ENCODE peak calls at places on chromosomes 3 and 15, in eight cellular contexts. R is left cardiac atrium; V is stimulated activated CD4-positive, alpha-beta T cell treated with anti-CD3 and anti-CD28 coated beads, Interleukin-15, amount 100 ng/mL, for 24 hours; X is ovary; G is ACHN; J is psoas muscle; B is spleen; M is T47D. W is an unnamed sample.

GRCh38 chr3:187456268-187456667 is 88.1 kb downstream of the RTP4 start:
- DNase-seq in R (peak), V (no peak), G (no peak), B (no peak), J (peak), M (no peak), X (peak), W (peak)

GRCh38 chr3:114411811-114412803 is 118.3 kb downstream of the TIGIT start:
- DNase-seq in R (no peak), G (peak), J (peak), V (peak), M (no peak), X (peak), B (no peak), W (peak)

GRCh38 chr3:32176989-32177701 is 61.3 kb upstream of the CMTM8 start:
- DNase-seq in B (no peak), M (no peak), X (no peak), V (peak), R (no peak), J (no peak), G (peak), W (peak)

GRCh38 chr15:99895189-99895955 is 162.1 kb upstream of the LYSMD4 start:
- DNase-seq in M (no peak), V (no peak), B (no peak), J (no peak), R (no peak), G (no peak), X (no peak), W (no peak)

GRCh38 chr3:31699309-31699953 is 166.7 kb downstream of the STT3B start:
- DNase-seq in J (no peak), G (peak), X (no peak), B (no peak), M (no peak), R (no peak), V (no peak), W (peak)

GRCh38 chr15:87874896-87875661 is 381.5 kb downstream of the NTRK3 start:
- DNase-seq in V (no peak), M (no peak), R (no peak), X (no peak), G (no peak), B (peak), J (no peak), W (peak)

GRCh38 chr3:121883507-121883906 is 10.7 kb upstream of the SLC15A2 start:
- DNase-seq in V (no peak), M (peak), J (no peak), B (no peak), G (peak), R (no peak), X (no peak), W (peak)

GRCh38 chr3:86175051-86175536 is 815.9 kb downstream of the VGLL3 start:
- DNase-seq in J (no peak), X (no peak), R (no peak), M (no peak), V (no peak), B (no peak), G (no peak), W (no peak)

GRCh38 chr15:60423540-60423939 is 25.8 kb upstream of the ANXA2 start:
- DNase-seq in M (no peak), X (no peak), J (no peak), V (peak), G (peak), R (no peak), B (no peak), W (peak)

GRCh38 chr15:90685688-90686434 is 31.3 kb upstream of the BLM start:
- DNase-seq in R (no peak), J (no peak), V (no peak), M (no peak), G (no peak), X (no peak), B (no peak), W (no peak)

GRCh38 chr15:80944818-80945217 is 44.8 kb downstream of the MESD start:
- DNase-seq in R (no peak), V (no peak), M (no peak), X (no peak), B (no peak), G (no peak), J (no peak), W (no peak)

GRCh38 chr3:173913397-173913796 is 515.9 kb downstream of the NLGN1 start:
- DNase-seq in X (no peak), J (no peak), B (no peak), V (no peak), G (no peak), R (no peak), M (no peak), W (peak)

GRCh38 chr3:39977058-39977794 is 167.8 kb downstream of the MYRIP start:
- DNase-seq in X (no peak), R (no peak), G (no peak), B (no peak), J (no peak), M (no peak), V (no peak), W (no peak)

GRCh38 chr15:66756220-66756769 is 54.3 kb downstream of the SMAD6 start:
- DNase-seq in J (no peak), R (peak), M (no peak), G (no peak), B (no peak), X (no peak), V (no peak), W (no peak)

GRCh38 chr3:54213910-54214309 is 91.6 kb downstream of the CACNA2D3 start:
- DNase-seq in M (no peak), G (peak), B (no peak), V (no peak), R (peak), X (no peak), J (no peak), W (peak)

GRCh38 chr3:45693941-45694521 is 4.8 kb downstream of the SACM1L start:
- DNase-seq in M (no peak), V (peak), X (no peak), J (no peak), B (no peak), G (no peak), R (no peak), W (no peak)

GRCh38 chr15:67914537-67915373 is 74.9 kb upstream of the RNU6-1 start:
- DNase-seq in B (no peak), M (no peak), R (peak), V (no peak), G (no peak), X (peak), J (peak), W (peak)

GRCh38 chr15:85595804-85596536 is 198.8 kb downstream of the KLHL25 start:
- DNase-seq in J (no peak), R (no peak), M (no peak), X (no peak), G (no peak), V (no peak), B (no peak), W (no peak)

GRCh38 chr15:27704939-27705514 is 394.1 kb downstream of the OCA2 start:
- DNase-seq in B (no peak), V (no peak), J (no peak), G (no peak), X (no peak), M (no peak), R (no peak), W (no peak)

GRCh38 chr15:57649138-57649537 is 57.4 kb upstream of the POLR2M start:
- DNase-seq in V (no peak), G (no peak), M (no peak), J (no peak), B (no peak), X (no peak), R (no peak), W (no peak)

GRCh38 chr3:115525726-115526125 is 97.6 kb upstream of the GAP43 start:
- DNase-seq in X (no peak), B (no peak), G (no peak), J (no peak), M (no peak), V (no peak), R (no peak), W (no peak)

GRCh38 chr3:4959180-4959579 is 20.1 kb upstream of the BHLHE40 start:
- DNase-seq in B (no peak), X (no peak), V (no peak), R (no peak), J (no peak), M (no peak), G (no peak), W (no peak)

GRCh38 chr3:11717768-11718581 is 74.3 kb upstream of the VGLL4 start:
- DNase-seq in J (no peak), X (peak), G (peak), M (no peak), V (no peak), B (no peak), R (peak), W (peak)

GRCh38 chr15:96893159-96893906 is 562.8 kb downstream of the NR2F2 start:
- DNase-seq in X (no peak), R (no peak), M (peak), B (no peak), J (no peak), G (peak), V (no peak), W (no peak)